ENCODE peak calls at places on chromosome 9, in six cellular contexts. J is cardiac muscle cell, Y is Caco-2, K is mucosa of descending colon, T is spleen, U is tibial nerve. S is an unnamed sample.

GRCh38 chr9:6243746-6244145 is 28.1 kb downstream of the IL33 start:
- DNase-seq in Y (no peak), U (no peak), J (no peak), T (no peak), K (no peak), S (no peak)

GRCh38 chr9:34590376-34591090 is 1.0 kb upstream of the CNTFR start:
- DNase-seq in T (peak; percentile 71), U (no peak), K (peak; percentile 67), J (no peak), Y (peak; percentile 53), S (no peak)

GRCh38 chr9:84163227-84163626 is 177.3 kb downstream of the SLC28A3 start:
- DNase-seq in K (no peak), Y (no peak), J (no peak), T (no peak), U (no peak), S (no peak)

GRCh38 chr9:119284118-119284517 is 85.1 kb downstream of the BRINP1 start:
- DNase-seq in U (no peak), K (no peak), Y (no peak), J (peak; percentile 26), T (no peak), S (no peak)

GRCh38 chr9:27382989-27383388 is 86.0 kb upstream of the EQTN start:
- DNase-seq in J (no peak), K (no peak), Y (no peak), T (no peak), U (no peak), S (no peak)

GRCh38 chr9:93669116-93669957 is 93.0 kb downstream of the PHF2 start:
- DNase-seq in K (peak; percentile 6), T (peak; percentile 63), Y (peak; percentile 12), J (no peak), U (no peak), S (no peak)

GRCh38 chr9:116452227-116452626 is 234.9 kb upstream of the TRIM32 start:
- DNase-seq in U (no peak), K (no peak), T (no peak), Y (no peak), J (no peak), S (no peak)

GRCh38 chr9:36306481-36307306 is 48.4 kb upstream of the GNE start:
- DNase-seq in T (no peak), Y (no peak), K (peak; percentile 56), U (no peak), J (peak; percentile 22), S (no peak)

GRCh38 chr9:130904070-130905044 is 7.7 kb upstream of the QRFP start:
- DNase-seq in T (no peak), Y (no peak), K (no peak), J (no peak), U (no peak), S (no peak)

GRCh38 chr9:86175743-86176456 is 76.5 kb upstream of the GOLM1 start:
- DNase-seq in K (no peak), T (no peak), Y (no peak), U (no peak), J (no peak), S (no peak)

GRCh38 chr9:108553111-108553635 is 302.6 kb downstream of the ACTL7B start:
- DNase-seq in U (no peak), J (no peak), T (no peak), K (no peak), Y (no peak), S (no peak)

GRCh38 chr9:132507670-132508469 is 74.5 kb upstream of the BARHL1 start:
- DNase-seq in J (peak; percentile 79), U (peak; percentile 86), Y (peak; percentile 72), T (peak; percentile 78), K (peak; percentile 70), S (peak; percentile 50)

GRCh38 chr9:71001780-71002386 is 119.5 kb downstream of the TRPM3 start:
- DNase-seq in U (no peak), T (no peak), K (no peak), Y (peak; percentile 18), J (peak; percentile 60), S (peak; percentile 32)

GRCh38 chr9:4298255-4299005 is 1.4 kb downstream of the GLIS3 start:
- DNase-seq in U (peak; percentile 40), T (no peak), Y (peak; percentile 49), J (no peak), K (no peak), S (peak; percentile 47)

GRCh38 chr9:137464291-137464999 is 5.3 kb upstream of the NSMF start:
- DNase-seq in T (peak; percentile 77), Y (peak; percentile 33), U (no peak), K (peak; percentile 20), J (no peak), S (no peak)

GRCh38 chr9:92482336-92482735 is at the start of gene ASPN:
- DNase-seq in J (peak; percentile 86), Y (no peak), U (no peak), T (no peak), K (no peak), S (no peak)

GRCh38 chr9:35869621-35870216 is 482 bp downstream of the OR13J1 start:
- DNase-seq in U (no peak), K (no peak), T (no peak), J (no peak), Y (no peak), S (peak; percentile 16)

GRCh38 chr9:79572032-79572890 is 496 bp downstream of the TLE4 start:
- DNase-seq in T (peak; percentile 92), J (peak; percentile 64), Y (peak; percentile 14), K (peak; percentile 70), U (no peak), S (peak; percentile 38)

GRCh38 chr9:281753-282645 is 67.3 kb downstream of the DOCK8 start:
- DNase-seq in U (no peak), J (no peak), K (no peak), Y (no peak), T (no peak), S (no peak)

GRCh38 chr9:87217056-87217455 is 269.8 kb upstream of the GAS1 start:
- DNase-seq in T (no peak), Y (no peak), U (no peak), J (no peak), K (no peak), S (no peak)

GRCh38 chr9:91089405-91090131 is 272.1 kb downstream of the AUH start:
- DNase-seq in U (peak; percentile 40), T (no peak), J (peak; percentile 71), K (peak; percentile 43), Y (peak; percentile 37), S (no peak)

GRCh38 chr9:110327735-110328134 is 9.9 kb downstream of the TXNDC8 start:
- DNase-seq in U (no peak), J (no peak), Y (no peak), T (no peak), K (no peak), S (no peak)

GRCh38 chr9:124813496-124814177 is 36.7 kb downstream of the OLFML2A start:
- DNase-seq in J (no peak), T (no peak), K (no peak), U (no peak), Y (no peak), S (no peak)

GRCh38 chr9:36988848-36989247 is 45.2 kb downstream of the PAX5 start:
- DNase-seq in U (no peak), T (no peak), Y (no peak), K (no peak), J (no peak), S (no peak)

GRCh38 chr9:37621299-37621934 is 29.0 kb upstream of the TOMM5 start:
- DNase-seq in T (no peak), U (no peak), J (peak; percentile 17), K (no peak), Y (no peak), S (no peak)

GRCh38 chr9:128928624-128929023 is 7.8 kb downstream of the PHYHD1 start:
- DNase-seq in T (no peak), U (no peak), Y (no peak), K (no peak), J (no peak), S (no peak)

GRCh38 chr9:128923493-128923883 is 2.7 kb downstream of the PHYHD1 start:
- DNase-seq in Y (no peak), K (no peak), U (no peak), J (no peak), T (no peak), S (no peak)

GRCh38 chr9:128921881-128922763 is 1.3 kb downstream of the PHYHD1 start:
- DNase-seq in K (peak; percentile 51), Y (no peak), U (peak; percentile 39), T (no peak), J (peak; percentile 83), S (peak; percentile 70)

GRCh38 chr9:128929560-128929959 is 8.8 kb downstream of the PHYHD1 start:
- DNase-seq in Y (no peak), T (no peak), K (no peak), J (no peak), U (no peak), S (no peak)

GRCh38 chr9:128927731-128928411 is 7.1 kb downstream of the PHYHD1 start:
- DNase-seq in K (peak; percentile 57), Y (peak; percentile 71), T (no peak), J (peak; percentile 61), U (no peak), S (peak; percentile 55)
- TF ChIP-seq CTCF in K (peak; percentile 75), Y (peak; percentile 85), T (peak; percentile 86), J (peak; percentile 86), U (peak; percentile 84), S (peak; percentile 92)

GRCh38 chr9:129828051-129828450 is 4.1 kb upstream of the TOR1A start:
- DNase-seq in T (no peak), K (no peak), Y (no peak), U (no peak), J (no peak), S (no peak)

GRCh38 chr9:129826344-129826743 is 2.4 kb upstream of the TOR1A start:
- DNase-seq in Y (no peak), U (no peak), J (no peak), K (no peak), T (no peak), S (no peak)

GRCh38 chr9:129832957-129833356 is 2.1 kb downstream of the C9orf78 start:
- DNase-seq in T (no peak), J (no peak), Y (no peak), U (no peak), K (no peak), S (no peak)

GRCh38 chr9:129826759-129827158 is 2.8 kb upstream of the TOR1A start:
- DNase-seq in T (no peak), Y (no peak), J (no peak), U (no peak), K (no peak), S (no peak)

GRCh38 chr9:129828969-129829368 is 5.0 kb upstream of the TOR1A start:
- DNase-seq in J (no peak), T (no peak), U (no peak), K (no peak), Y (no peak), S (no peak)
- H3K36me3 ChIP-seq in J (peaks cover 14% of the 10 kb centered on the region), T (peaks cover 57% of the 10 kb centered on the region), U (peaks cover 8% of the 10 kb centered on the region), K (no peaks in the 10 kb centered on the region), Y (no peaks in the 10 kb centered on the region), S (peaks cover 14% of the 10 kb centered on the region)

GRCh38 chr9:133788819-133789733 is 50.9 kb upstream of the SARDH start:
- DNase-seq in T (peak; percentile 84), Y (no peak), J (no peak), U (no peak), K (peak; percentile 76), S (no peak)
- TF ChIP-seq CTCF in T (no peak), Y (no peak), J (no peak), U (no peak), K (no peak), S (no peak)

DNA sequence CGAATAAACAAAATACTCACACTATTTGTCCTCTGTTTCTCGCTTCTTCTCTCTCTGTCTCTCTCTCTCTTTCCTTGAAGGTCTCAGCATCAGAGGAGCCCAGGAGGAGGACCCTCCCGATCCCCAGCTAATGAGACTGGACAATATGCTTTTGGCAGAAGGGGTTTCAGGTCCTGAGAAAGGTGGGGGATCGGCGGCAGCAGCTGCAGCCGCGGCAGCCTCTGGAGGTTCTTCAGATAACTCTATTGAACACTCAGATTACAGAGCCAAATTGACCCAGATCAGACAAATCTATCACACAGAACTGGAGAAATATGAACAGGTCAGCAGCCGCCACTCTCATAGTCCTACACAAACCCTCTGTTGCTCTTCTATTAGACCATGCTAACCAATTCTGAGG is 168.4 kb downstream of the PBX3 start:
- DNase-seq in K (no peak), T (peak; percentile 31), J (no peak), Y (no peak), U (no peak), S (no peak)
- H3K36me3 ChIP-seq in K (no peaks in the 10 kb centered on the region), T (no peaks in the 10 kb centered on the region), J (peaks cover 3% of the 10 kb centered on the region), Y (no peaks in the 10 kb centered on the region), U (no peaks in the 10 kb centered on the region), S (no peaks in the 10 kb centered on the region)

S was measured in lung.